ENCODE peak calls at places on chromosomes 16 and 17, in seven cellular contexts. U is T follicular helper cell; X is left lobe of liver; Y is ovary; W is mucosa of gallbladder; D is fibroblast of mammary gland; E is activated effector memory CD4-positive, alpha-beta T cell treated with anti-CD3 and anti-CD28 coated beads, Interleukin-2, amount 50 U/mL, for 16 hours. P is an unnamed sample.

GRCh38 chr16:2898831-2899563 is 12.7 kb upstream of the FLYWCH1 start:
- DNase-seq in U (no peak), X (no peak), Y (no peak), W (no peak), D (no peak), E (no peak), P (no peak)

GRCh38 chr17:56936697-56937322 is 23.0 kb upstream of the TRIM25 start:
- DNase-seq in U (no peak), X (no peak), Y (no peak), W (no peak), D (peak; percentile 35), E (no peak), P (no peak)

GRCh38 chr16:70437017-70437581 is 1.8 kb downstream of the ST3GAL2 start:
- DNase-seq in U (no peak), X (no peak), Y (peak; percentile 72), W (no peak), D (peak; percentile 95), E (no peak), P (peak; percentile 75)

GRCh38 chr17:57413848-57414651 is 157.7 kb downstream of the MSI2 start:
- DNase-seq in U (no peak), X (no peak), Y (no peak), W (peak; percentile 73), D (no peak), E (no peak), P (no peak)

GRCh38 chr17:80647746-80648145 is 103.1 kb downstream of the RPTOR start:
- DNase-seq in U (no peak), X (no peak), Y (no peak), W (no peak), D (peak; percentile 97), E (no peak), P (peak; percentile 83)

GRCh38 chr17:50947844-50948514 is 81.8 kb upstream of the TOB1 start:
- DNase-seq in U (no peak), X (peak; percentile 90), Y (no peak), W (peak; percentile 87), D (no peak), E (no peak), P (no peak)

GRCh38 chr16:64455275-64455674 is 666.6 kb downstream of the CDH11 start:
- DNase-seq in U (no peak), X (no peak), Y (no peak), W (no peak), D (peak; percentile 54), E (no peak), P (no peak)

GRCh38 chr16:6969594-6969993 is 363.1 kb upstream of the RBFOX1 start:
- DNase-seq in U (no peak), X (no peak), Y (no peak), W (no peak), D (no peak), E (no peak), P (no peak)

GRCh38 chr17:1573932-1574696 is 11.5 kb upstream of the PITPNA start:
- DNase-seq in U (peak; percentile 29), X (peak; percentile 90), Y (peak; percentile 84), W (peak; percentile 85), D (peak; percentile 71), E (peak; percentile 85), P (no peak)

GRCh38 chr17:64315032-64315490 is 52.0 kb upstream of the TEX2 start:
- DNase-seq in U (no peak), X (peak; percentile 65), Y (peak; percentile 92), W (peak; percentile 72), D (peak; percentile 94), E (no peak), P (no peak)

GRCh38 chr17:71486171-71486740 is 634.6 kb upstream of the SOX9 start:
- DNase-seq in U (no peak), X (no peak), Y (no peak), W (peak; percentile 17), D (peak; percentile 17), E (no peak), P (no peak)

GRCh38 chr16:88536510-88536909 is 33.7 kb upstream of the ZC3H18 start:
- DNase-seq in U (no peak), X (no peak), Y (no peak), W (no peak), D (no peak), E (no peak), P (no peak)

GRCh38 chr17:81418710-81419332 is 23.6 kb downstream of the BAHCC1 start:
- DNase-seq in U (no peak), X (no peak), Y (no peak), W (no peak), D (peak; percentile 67), E (no peak), P (no peak)

GRCh38 chr17:11736613-11737289 is 138.5 kb downstream of the DNAH9 start:
- DNase-seq in U (no peak), X (no peak), Y (no peak), W (no peak), D (no peak), E (no peak), P (no peak)

GRCh38 chr16:19419691-19420060 is 2.0 kb downstream of the TMC5 start:
- DNase-seq in U (no peak), X (no peak), Y (no peak), W (peak; percentile 37), D (peak; percentile 63), E (no peak), P (no peak)

GRCh38 chr16:67967956-67968439 is 439 bp downstream of the SLC12A4 start:
- DNase-seq in U (peak; percentile 7), X (no peak), Y (peak; percentile 55), W (no peak), D (no peak), E (peak; percentile 78), P (no peak)

GRCh38 chr16:77234611-77235010 is 35.4 kb downstream of the SYCE1L start:
- DNase-seq in U (no peak), X (no peak), Y (no peak), W (no peak), D (no peak), E (no peak), P (no peak)

GRCh38 chr16:1414532-1415265 is at the start of gene UNKL:
- DNase-seq in U (peak; percentile 78), X (peak; percentile 80), Y (peak; percentile 81), W (peak; percentile 74), D (peak; percentile 35), E (peak; percentile 94), P (no peak)

GRCh38 chr16:4055748-4056147 is 60.5 kb downstream of the ADCY9 start:
- DNase-seq in U (no peak), X (no peak), Y (no peak), W (no peak), D (no peak), E (no peak), P (no peak)

GRCh38 chr17:28716740-28717577 is 709 bp downstream of the RAB34 start:
- DNase-seq in U (no peak), X (no peak), Y (peak; percentile 49), W (no peak), D (peak; percentile 38), E (peak; percentile 74), P (no peak)

GRCh38 chr16:48611329-48612137 is 1.6 kb upstream of the N4BP1 start:
- DNase-seq in U (peak; percentile 81), X (peak; percentile 55), Y (no peak), W (no peak), D (no peak), E (peak; percentile 92), P (no peak)

GRCh38 chr17:64599187-64599676 is 62.9 kb downstream of the SMURF2 start:
- DNase-seq in U (peak; percentile 21), X (no peak), Y (no peak), W (peak; percentile 15), D (no peak), E (peak; percentile 79), P (no peak)

GRCh38 chr17:50056217-50056960 is 479 bp downstream of the ITGA3 start:
- DNase-seq in U (peak; percentile 49), X (no peak), Y (peak; percentile 64), W (peak; percentile 68), D (peak; percentile 56), E (peak; percentile 86), P (no peak)

GRCh38 chr16:54216268-54217187 is 70.1 kb downstream of the IRX3 start:
- DNase-seq in U (no peak), X (no peak), Y (no peak), W (no peak), D (peak; percentile 45), E (no peak), P (no peak)

GRCh38 chr16:55971447-55971846 is 96.3 kb upstream of the CES5A start:
- DNase-seq in U (no peak), X (no peak), Y (no peak), W (no peak), D (no peak), E (no peak), P (no peak)

GRCh38 chr16:13038591-13038990 is 137.2 kb downstream of the SHISA9 start:
- DNase-seq in U (no peak), X (no peak), Y (no peak), W (no peak), D (no peak), E (no peak), P (no peak)

GRCh38 chr16:2467301-2468141 is 3.6 kb upstream of the NTN3 start:
- DNase-seq in U (no peak), X (peak; percentile 67), Y (peak; percentile 68), W (peak; percentile 71), D (peak; percentile 78), E (no peak), P (no peak)

GRCh38 chr17:72175787-72176515 is 55.1 kb downstream of the SOX9 start:
- DNase-seq in U (no peak), X (no peak), Y (no peak), W (no peak), D (no peak), E (no peak), P (no peak)

GRCh38 chr17:48720263-48721008 is 1.9 kb downstream of the PRAC1 start:
- DNase-seq in U (no peak), X (no peak), Y (no peak), W (no peak), D (no peak), E (no peak), P (no peak)

GRCh38 chr16:84545114-84545737 is 40.8 kb upstream of the MEAK7 start:
- DNase-seq in U (no peak), X (no peak), Y (no peak), W (no peak), D (no peak), E (no peak), P (no peak)

GRCh38 chr16:50613281-50613991 is 65.2 kb downstream of the NKD1 start:
- DNase-seq in U (no peak), X (no peak), Y (peak; percentile 78), W (no peak), D (peak; percentile 3), E (no peak), P (no peak)

GRCh38 chr17:63345598-63345997 is 100.5 kb downstream of the CYB561 start:
- DNase-seq in U (no peak), X (no peak), Y (no peak), W (peak; percentile 20), D (peak; percentile 68), E (no peak), P (no peak)

GRCh38 chr17:31907342-31907975 is 6.0 kb upstream of the UTP6 start:
- DNase-seq in U (no peak), X (no peak), Y (peak; percentile 54), W (no peak), D (peak; percentile 59), E (peak; percentile 19), P (no peak)

GRCh38 chr17:28547096-28547622 is 5.3 kb downstream of the UNC119 start:
- DNase-seq in U (no peak), X (no peak), Y (no peak), W (no peak), D (no peak), E (no peak), P (no peak)